ENCODE peak calls at places on chromosome 10, in six cellular contexts. G is SK-N-SH, Y is IMR-90, O is GM23248, T is kidney, D is H9. C is an unnamed sample. For H3K4me1, the result is how much of the 10 kb centered on the place peaks cover.

GRCh38 chr10:19620867-19621266 is 195.4 kb upstream of the PLXDC2 start:
- DNase-seq in G (no peak), Y (peak), O (peak), T (no peak), D (no peak), C (no peak)

GRCh38 chr10:131972474-131973071 is 9.2 kb downstream of the BNIP3 start:
- DNase-seq in G (peak), Y (peak), O (no peak), T (peak), D (no peak), C (no peak)

GRCh38 chr10:71494980-71495381 is 98.3 kb downstream of the CDH23 start:
- DNase-seq in G (no peak), Y (no peak), O (no peak), T (no peak), D (no peak), C (no peak)

GRCh38 chr10:89609730-89610393 is 35.2 kb downstream of the PANK1 start:
- DNase-seq in G (no peak), Y (no peak), O (no peak), T (no peak), D (no peak), C (no peak)

GRCh38 chr10:113228570-113228969 is 278.5 kb downstream of the TCF7L2 start:
- DNase-seq in G (no peak), Y (peak), O (peak), T (no peak), D (no peak), C (peak)

GRCh38 chr10:52210161-52210560 is 103.9 kb upstream of the DKK1 start:
- DNase-seq in G (no peak), Y (no peak), O (no peak), T (no peak), D (no peak), C (no peak)

GRCh38 chr10:89625041-89625765 is 19.8 kb downstream of the PANK1 start:
- DNase-seq in G (no peak), Y (peak), O (peak), T (no peak), D (no peak), C (peak)

GRCh38 chr10:110544958-110545537 is 22.4 kb upstream of the SMC3 start:
- DNase-seq in G (no peak), Y (peak), O (peak), T (no peak), D (no peak), C (peak)

GRCh38 chr10:31620236-31621151 is 301.5 kb downstream of the ZEB1 start:
- DNase-seq in G (no peak), Y (peak), O (peak), T (peak), D (peak), C (peak)

GRCh38 chr10:15742831-15743230 is 23.1 kb upstream of the ITGA8 start:
- DNase-seq in G (no peak), Y (no peak), O (no peak), T (no peak), D (no peak), C (peak)

GRCh38 chr10:21021843-21022594 is 124.9 kb upstream of the NEBL start:
- DNase-seq in G (no peak), Y (no peak), O (no peak), T (no peak), D (peak), C (no peak)

GRCh38 chr10:28200804-28201203 is 102.1 kb downstream of the MPP7 start:
- DNase-seq in G (no peak), Y (peak), O (peak), T (no peak), D (no peak), C (no peak)

GRCh38 chr10:13773043-13773442 is 186.3 kb downstream of the PRPF18 start:
- DNase-seq in G (no peak), Y (no peak), O (peak), T (no peak), D (no peak), C (no peak)

GRCh38 chr10:127922675-127923366 is 15.9 kb downstream of the PTPRE start:
- DNase-seq in G (peak), Y (peak), O (peak), T (peak), D (no peak), C (peak)

GRCh38 chr10:103892181-103892580 is 25.8 kb downstream of the STN1 start:
- DNase-seq in G (no peak), Y (no peak), O (no peak), T (no peak), D (no peak), C (no peak)

GRCh38 chr10:125016123-125016522 is 74.2 kb downstream of the ZRANB1 start:
- DNase-seq in G (peak), Y (no peak), O (no peak), T (peak), D (no peak), C (no peak)

GRCh38 chr10:31143331-31143935 is 111.8 kb upstream of the ZNF438 start:
- DNase-seq in G (no peak), Y (no peak), O (no peak), T (no peak), D (no peak), C (peak)

GRCh38 chr10:71965623-71966022 is 1.4 kb downstream of the CHST3 start:
- DNase-seq in G (peak), Y (no peak), O (peak), T (no peak), D (no peak), C (no peak)

GRCh38 chr10:96360331-96360730 is 1.5 kb upstream of the OPALIN start:
- DNase-seq in G (no peak), Y (no peak), O (no peak), T (no peak), D (no peak), C (no peak)

GRCh38 chr10:95601116-95601719 is 40.0 kb upstream of the SORBS1 start:
- DNase-seq in G (peak), Y (peak), O (peak), T (peak), D (peak), C (peak)

GRCh38 chr10:13891542-13892431 is 305.0 kb downstream of the PRPF18 start:
- DNase-seq in G (peak), Y (no peak), O (peak), T (peak), D (no peak), C (no peak)

DNA sequence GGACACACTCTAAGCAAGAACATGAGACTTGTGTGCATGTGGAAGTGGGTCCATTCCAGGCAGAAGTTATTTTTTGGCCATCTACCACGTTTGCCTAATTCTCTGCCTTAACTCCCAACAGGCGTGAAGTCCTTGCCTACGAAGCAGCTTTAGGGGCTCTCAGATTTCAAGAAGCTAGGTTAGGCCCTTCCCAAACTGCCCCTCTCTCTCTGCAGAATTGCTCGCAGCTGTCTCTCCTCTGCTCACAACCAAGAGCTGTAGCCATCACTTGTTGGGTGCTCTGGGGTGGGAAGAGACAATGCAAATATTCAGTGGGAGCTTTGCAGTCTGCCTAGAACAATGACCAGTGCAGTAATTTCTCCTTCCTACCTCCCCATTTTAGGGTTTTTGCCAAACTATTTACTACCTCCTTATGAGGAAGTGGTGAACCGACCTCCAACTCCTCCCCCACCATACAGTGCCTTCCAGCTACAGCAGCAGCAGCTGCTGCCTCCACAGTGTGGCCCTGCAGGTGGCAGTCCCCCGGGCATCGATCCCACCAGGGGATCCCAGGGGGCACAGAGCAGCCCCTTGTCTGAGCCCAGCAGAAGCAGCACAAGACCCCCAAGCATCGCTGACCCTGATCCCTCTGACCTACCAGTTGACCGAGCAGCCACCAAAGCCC is 24.9 kb downstream of the CYP17A1 start:
- DNase-seq in G (no peak), Y (no peak), O (no peak), T (no peak), D (no peak), C (no peak)
- H3K4me1 ChIP-seq in G (under half), Y (under half), O (under half), T (under half), D (under half), C (under half)

GRCh38 chr10:86857097-86857825 is 100.2 kb downstream of the MMRN2 start:
- DNase-seq in G (no peak), Y (peak), O (peak), T (no peak), D (peak), C (peak)
- H3K9ac ChIP-seq in G (no peak), Y (no peak), O (peak), T (no peak), D (no peak), C (no peak)

DNA sequence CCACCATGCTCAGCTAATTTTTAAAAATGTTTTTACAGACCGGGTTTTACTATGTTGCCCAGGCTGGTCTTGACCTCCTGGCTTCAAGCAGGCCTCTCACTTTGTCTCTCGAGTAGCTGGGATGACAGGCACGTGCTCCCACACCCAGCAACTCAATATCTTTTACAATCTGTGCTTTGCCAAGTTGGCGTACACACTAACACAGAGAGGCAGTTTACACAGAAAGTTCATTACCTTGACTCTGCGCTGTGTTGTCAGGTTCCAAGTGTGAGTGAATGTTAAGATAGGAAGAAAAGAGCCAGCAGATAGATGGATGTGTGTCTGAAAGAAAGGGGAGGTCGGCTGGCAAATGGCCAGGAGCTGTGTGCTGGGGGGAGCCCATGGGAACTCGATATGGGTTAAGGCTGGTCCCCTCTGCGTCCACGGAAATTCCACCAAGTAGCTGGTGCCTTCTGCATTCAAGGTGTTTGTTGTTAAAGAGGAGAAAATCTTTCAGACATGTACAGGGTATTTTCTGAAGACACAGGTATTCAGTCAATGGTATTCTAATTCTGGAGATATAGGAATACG is 299.8 kb downstream of the CAMK1D start:
- DNase-seq in G (no peak), Y (no peak), O (no peak), T (no peak), D (no peak), C (no peak)
- H3K4me1 ChIP-seq in G (under half), Y (under half), O (under half), T (under half), D (under half), C (under half)

DNA sequence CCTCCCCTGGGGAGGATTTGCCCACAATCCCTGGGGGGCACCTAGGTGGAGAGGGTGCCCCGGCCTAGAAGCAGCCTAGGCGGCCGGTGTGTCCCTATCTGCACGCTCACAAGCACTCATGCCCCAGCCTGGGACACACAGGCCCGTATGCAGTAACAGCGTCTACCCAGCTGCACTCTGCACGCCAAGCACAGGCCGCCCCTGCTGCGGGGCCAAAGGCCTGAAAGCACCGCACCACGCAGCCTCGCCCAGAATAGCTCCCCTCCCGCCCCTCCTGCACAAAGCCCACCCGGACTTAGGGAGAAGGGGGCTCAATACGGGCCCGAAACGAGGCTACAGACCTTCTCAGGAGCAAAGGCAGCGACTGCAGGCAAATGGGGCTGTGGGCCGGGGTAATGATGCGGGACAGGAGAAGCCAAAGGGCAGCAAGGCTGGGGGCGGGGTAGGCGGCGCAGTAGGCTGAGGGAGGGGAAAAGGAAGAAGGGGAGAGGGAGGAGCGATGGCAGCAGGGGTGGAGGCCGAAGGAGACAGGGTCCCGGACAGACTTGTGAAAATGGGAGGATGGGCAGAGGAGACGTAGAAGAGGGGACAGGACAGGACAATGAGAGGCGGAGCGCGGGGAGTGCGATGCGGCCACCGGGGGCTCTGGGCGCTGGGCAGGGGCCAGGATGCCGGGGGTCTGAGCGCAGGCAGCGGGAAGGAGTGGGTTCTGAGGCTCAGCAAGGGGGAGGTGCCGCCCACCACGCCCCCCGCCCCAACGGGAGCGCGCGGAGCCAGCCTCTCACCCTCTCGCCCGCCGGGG is 544 bp downstream of the GPRIN2 start:
- DNase-seq in G (no peak), Y (no peak), O (no peak), T (peak), D (peak), C (no peak)
- H3K9ac ChIP-seq in G (no peak), Y (no peak), O (no peak), T (peak), D (peak), C (peak)

GRCh38 chr10:26242752-26243151 is 26.2 kb downstream of the GAD2 start:
- DNase-seq in G (no peak), Y (no peak), O (no peak), T (no peak), D (no peak), C (no peak)
- H3K4me1 ChIP-seq in G (under half), Y (under half), O (under half), T (under half), D (under half), C (under half)

GRCh38 chr10:99328579-99329237 is 448 bp upstream of the CNNM1 start:
- DNase-seq in G (no peak), Y (peak), O (peak), T (no peak), D (no peak), C (no peak)
- H3K9ac ChIP-seq in G (no peak), Y (no peak), O (peak), T (no peak), D (no peak), C (no peak)

DNA sequence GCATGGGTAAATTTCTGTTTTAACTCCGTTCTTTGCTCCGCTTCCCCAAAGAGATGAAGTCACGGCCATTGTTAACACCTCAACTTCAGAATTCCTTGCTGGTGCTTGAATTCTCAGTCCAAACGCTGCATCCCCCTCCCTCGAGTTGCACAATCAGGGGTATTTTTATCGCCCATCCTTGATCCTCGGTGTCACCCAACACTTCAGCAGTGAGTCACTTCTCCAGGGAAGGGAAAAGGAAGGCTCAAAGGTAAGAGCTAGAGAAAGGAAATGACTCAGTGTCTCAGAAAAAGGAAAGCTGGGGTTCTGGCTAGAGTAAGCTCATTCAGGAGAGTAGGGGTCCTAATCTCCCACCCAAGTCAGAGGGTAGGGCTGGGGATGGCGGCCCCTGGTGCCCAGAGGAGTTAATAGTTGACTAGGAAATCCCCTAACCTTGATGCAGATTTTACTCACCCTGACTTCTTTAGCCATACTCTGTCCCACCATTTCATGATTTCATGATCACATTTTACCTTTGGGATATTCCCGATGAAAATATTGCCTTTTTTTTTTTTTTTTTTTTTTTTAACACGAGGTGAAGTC is 39.8 kb upstream of the TRIM8 start:
- DNase-seq in G (no peak), Y (peak), O (peak), T (no peak), D (no peak), C (peak)
- H3K4me1 ChIP-seq in G (under half), Y (under half), O (under half), T (under half), D (under half), C (under half)

DNA sequence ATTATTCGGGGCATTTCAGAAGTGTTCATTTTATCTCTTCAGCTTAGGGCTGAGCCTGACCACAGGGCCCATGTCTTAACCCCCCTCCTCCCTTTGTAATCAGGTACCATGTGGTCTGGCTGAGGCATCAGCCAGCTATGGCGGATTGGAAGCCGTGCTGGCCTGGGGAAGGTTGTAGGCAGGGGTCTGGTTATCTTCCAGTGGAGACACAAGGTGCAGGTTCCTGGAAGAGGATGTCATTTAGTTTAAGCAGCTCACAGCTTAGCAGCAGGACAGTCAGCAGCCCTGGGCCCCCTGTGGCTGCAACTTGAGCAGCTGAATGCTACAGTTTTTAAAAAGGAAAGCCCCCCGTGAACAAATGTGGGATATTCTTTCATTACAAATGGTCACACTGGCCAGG is 22.1 kb downstream of the BAG3 start:
- DNase-seq in G (no peak), Y (no peak), O (no peak), T (no peak), D (no peak), C (no peak)
- H3K9ac ChIP-seq in G (no peak), Y (no peak), O (no peak), T (no peak), D (no peak), C (no peak)

DNA sequence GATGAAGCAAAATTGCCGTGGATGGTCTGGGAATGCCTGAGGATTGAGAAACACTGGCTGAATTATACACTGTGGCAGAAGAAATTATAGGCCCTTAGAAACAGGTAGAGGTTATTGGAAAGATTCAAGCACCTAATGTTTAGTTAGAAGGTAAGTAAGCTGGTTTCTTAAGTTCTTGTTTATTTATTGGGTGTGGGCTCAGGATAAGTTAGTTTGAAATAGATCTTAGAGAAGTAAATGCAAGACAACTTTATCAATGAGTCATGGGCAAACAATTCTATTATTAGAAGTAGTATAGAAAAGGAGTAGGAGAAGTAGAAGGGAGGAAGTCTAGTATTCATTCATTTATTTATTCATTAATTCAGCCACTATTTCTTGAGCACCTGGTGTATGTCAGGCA is 96.5 kb downstream of the KAT6B start:
- DNase-seq in G (no peak), Y (peak), O (peak), T (no peak), D (no peak), C (peak)
- H3K4me1 ChIP-seq in G (under half), Y (under half), O (half or more), T (under half), D (under half), C (under half)

C was measured in astrocyte.